ENCODE peak calls at places on chromosomes 3 and 15, in nine cellular contexts. Z, K, C, M, G, Q, V, A and D are unnamed samples.

GRCh38 chr3:38538773-38539353 is 42.7 kb downstream of the EXOG start:
- DNase-seq in Z (no peak), K (no peak), C (no peak), M (no peak), G (no peak), Q (no peak), V (no peak), A (no peak), D (no peak)

GRCh38 chr3:182490601-182491485 is 302.5 kb upstream of the ATP11B start:
- DNase-seq in Z (peak; percentile 40), K (peak; percentile 78), C (peak; percentile 66), M (peak; percentile 39), G (peak; percentile 23), Q (peak; percentile 77), V (peak; percentile 29), A (peak; percentile 68), D (peak; percentile 64)

GRCh38 chr3:170867552-170867951 is 2.4 kb downstream of the RPL22L1 start:
- DNase-seq in Z (no peak), K (no peak), C (no peak), M (no peak), G (no peak), Q (no peak), V (no peak), A (no peak), D (no peak)

GRCh38 chr3:125261031-125261430 is 48.5 kb upstream of the SLC12A8 start:
- DNase-seq in Z (no peak), K (no peak), C (no peak), M (no peak), G (no peak), Q (no peak), V (no peak), A (no peak), D (no peak)

GRCh38 chr15:82680200-82681102 is 29.2 kb downstream of the AP3B2 start:
- DNase-seq in Z (no peak), K (peak; percentile 65), C (peak; percentile 78), M (peak; percentile 77), G (no peak), Q (peak; percentile 94), V (peak; percentile 93), A (peak; percentile 90), D (peak; percentile 89)

GRCh38 chr3:46440531-46441294 is 24.0 kb downstream of the LTF start:
- DNase-seq in Z (no peak), K (no peak), C (no peak), M (no peak), G (no peak), Q (peak; percentile 23), V (no peak), A (peak; percentile 87), D (no peak)

GRCh38 chr3:168094877-168095610 is 680 bp downstream of the GOLIM4 start:
- DNase-seq in Z (peak; percentile 33), K (peak; percentile 89), C (peak; percentile 74), M (peak; percentile 61), G (peak; percentile 93), Q (peak; percentile 81), V (peak; percentile 68), A (peak; percentile 91), D (peak; percentile 82)

GRCh38 chr3:51777985-51778384 is 1.1 kb downstream of the IQCF6 start:
- DNase-seq in Z (no peak), K (no peak), C (peak; percentile 5), M (peak; percentile 80), G (no peak), Q (no peak), V (no peak), A (no peak), D (no peak)

GRCh38 chr15:80562033-80562432 is 133.1 kb upstream of the ABHD17C start:
- DNase-seq in Z (no peak), K (no peak), C (no peak), M (no peak), G (peak; percentile 22), Q (no peak), V (no peak), A (no peak), D (no peak)

GRCh38 chr3:61416618-61417017 is 144.8 kb upstream of the PTPRG start:
- DNase-seq in Z (no peak), K (no peak), C (no peak), M (no peak), G (no peak), Q (no peak), V (no peak), A (no peak), D (no peak)

GRCh38 chr15:63236272-63236671 is 41.1 kb upstream of the APH1B start:
- DNase-seq in Z (no peak), K (no peak), C (peak; percentile 85), M (no peak), G (peak; percentile 65), Q (no peak), V (no peak), A (no peak), D (no peak)

GRCh38 chr3:184679056-184679502 is 32.8 kb downstream of the MAGEF1 start:
- DNase-seq in Z (no peak), K (no peak), C (no peak), M (peak; percentile 60), G (no peak), Q (peak; percentile 76), V (peak; percentile 74), A (no peak), D (peak; percentile 80)

GRCh38 chr3:191331443-191331842 is 1.1 kb upstream of the UTS2B start:
- DNase-seq in Z (no peak), K (no peak), C (peak; percentile 59), M (no peak), G (peak; percentile 69), Q (no peak), V (no peak), A (no peak), D (no peak)

GRCh38 chr15:90086868-90087268 is 15.4 kb downstream of the IDH2 start:
- DNase-seq in Z (no peak), K (peak; percentile 69), C (peak; percentile 68), M (peak; percentile 77), G (peak; percentile 63), Q (peak; percentile 67), V (no peak), A (peak; percentile 57), D (peak; percentile 59)

GRCh38 chr3:64266065-64266874 is 41.0 kb upstream of the PRICKLE2 start:
- DNase-seq in Z (no peak), K (no peak), C (peak; percentile 56), M (no peak), G (peak; percentile 92), Q (no peak), V (peak; percentile 68), A (no peak), D (no peak)

GRCh38 chr3:136209921-136210320 is 13.8 kb upstream of the MSL2 start:
- DNase-seq in Z (no peak), K (no peak), C (peak; percentile 40), M (no peak), G (peak; percentile 32), Q (no peak), V (no peak), A (no peak), D (no peak)

GRCh38 chr3:37145607-37146006 is 28.8 kb downstream of the LRRFIP2 start:
- DNase-seq in Z (no peak), K (no peak), C (no peak), M (no peak), G (peak; percentile 26), Q (no peak), V (no peak), A (no peak), D (no peak)

GRCh38 chr3:12556243-12556722 is 604 bp upstream of the MKRN2 start:
- DNase-seq in Z (no peak), K (no peak), C (no peak), M (peak; percentile 22), G (no peak), Q (no peak), V (no peak), A (no peak), D (no peak)

GRCh38 chr3:187572431-187572830 is 97.8 kb downstream of the SST start:
- DNase-seq in Z (no peak), K (no peak), C (no peak), M (no peak), G (no peak), Q (no peak), V (no peak), A (no peak), D (no peak)

GRCh38 chr3:25069970-25070369 is 358.1 kb upstream of the RARB start:
- DNase-seq in Z (no peak), K (no peak), C (no peak), M (no peak), G (no peak), Q (no peak), V (no peak), A (no peak), D (no peak)

GRCh38 chr3:25074151-25074550 is 353.9 kb upstream of the RARB start:
- DNase-seq in Z (no peak), K (no peak), C (no peak), M (no peak), G (no peak), Q (no peak), V (no peak), A (no peak), D (no peak)

GRCh38 chr3:25071846-25072245 is 356.2 kb upstream of the RARB start:
- DNase-seq in Z (no peak), K (no peak), C (no peak), M (no peak), G (no peak), Q (no peak), V (no peak), A (no peak), D (no peak)
- TF ChIP-seq EZH2phosphoT487 in Z (no peak), K (no peak), C (no peak), M (no peak), G (no peak), Q (no peak), V (no peak), A (no peak), D (no peak)

GRCh38 chr15:26773485-26773877 is 615 bp upstream of the GABRB3 start:
- DNase-seq in Z (no peak), K (no peak), C (no peak), M (peak; percentile 86), G (no peak), Q (peak; percentile 46), V (peak; percentile 10), A (no peak), D (peak; percentile 52)
- H3K4me3 ChIP-seq in Z (no peak overlapping the region), K (no peak overlapping the region), C (no peak overlapping the region), M (no peak overlapping the region), G (no peak overlapping the region), Q (peak overlapping the region; percentile 57), V (peak overlapping the region; percentile 49), A (no peak overlapping the region), D (peak overlapping the region; percentile 79)

GRCh38 chr15:41797194-41797593 is 22.9 kb downstream of the MAPKBP1 start:
- DNase-seq in Z (no peak), K (no peak), C (peak; percentile 52), M (no peak), G (no peak), Q (no peak), V (no peak), A (no peak), D (no peak)
- TF ChIP-seq EZH2phosphoT487 in Z (no peak), K (no peak), C (no peak), M (no peak), G (no peak), Q (no peak), V (no peak), A (no peak), D (no peak)

GRCh38 chr3:106277731-106278130 is 408.9 kb upstream of the CBLB start:
- DNase-seq in Z (no peak), K (no peak), C (no peak), M (no peak), G (no peak), Q (no peak), V (no peak), A (no peak), D (no peak)
- H3K4me3 ChIP-seq in Z (no peak overlapping the region), K (no peak overlapping the region), C (no peak overlapping the region), M (no peak overlapping the region), G (no peak overlapping the region), Q (no peak overlapping the region), V (no peak overlapping the region), A (no peak overlapping the region), D (no peak overlapping the region)

GRCh38 chr3:173614528-173614927 is 217.0 kb downstream of the NLGN1 start:
- DNase-seq in Z (no peak), K (no peak), C (no peak), M (no peak), G (no peak), Q (no peak), V (no peak), A (no peak), D (no peak)
- TF ChIP-seq EZH2phosphoT487 in Z (no peak), K (no peak), C (no peak), M (no peak), G (no peak), Q (no peak), V (no peak), A (no peak), D (no peak)